ENCODE peak calls at places on chromosome 15, in ten cellular contexts. One of them, this sample, is unnamed.

GRCh38 chr15:54840999-54841398 is 355.7 kb downstream of the RSL24D1 start:
- DNase-seq in stimulated activated CD4-positive, alpha-beta T cell treated with anti-CD3 and anti-CD28 coated beads, Interleukin-1b, Interleukin-23, amount 100 ng/mL, for 24 hours: no peak
- DNase-seq in HEK293T: no peak
- DNase-seq in NCI-H1092: no peak
- DNase-seq in psoas muscle: no peak
- DNase-seq in AML-193: no peak
- DNase-seq in left lung: no peak
- DNase-seq in iPS DF 6.9: peak
- DNase-seq in ELF-1: peak
- DNase-seq in activated gamma-delta T cell treated with Interleukin-2 at 50 U/mL for 16 hours: no peak
- DNase-seq in this sample: peak

GRCh38 chr15:32656091-32656860 is 14.8 kb downstream of the SCG5 start:
- DNase-seq in stimulated activated CD4-positive, alpha-beta T cell treated with anti-CD3 and anti-CD28 coated beads, Interleukin-1b, Interleukin-23, amount 100 ng/mL, for 24 hours: no peak
- DNase-seq in HEK293T: no peak
- DNase-seq in NCI-H1092: no peak
- DNase-seq in psoas muscle: no peak
- DNase-seq in AML-193: no peak
- DNase-seq in left lung: no peak
- DNase-seq in iPS DF 6.9: no peak
- DNase-seq in ELF-1: no peak
- DNase-seq in activated gamma-delta T cell treated with Interleukin-2 at 50 U/mL for 16 hours: no peak
- DNase-seq in this sample: no peak

GRCh38 chr15:58332676-58333400 is 99.0 kb upstream of the LIPC start:
- DNase-seq in stimulated activated CD4-positive, alpha-beta T cell treated with anti-CD3 and anti-CD28 coated beads, Interleukin-1b, Interleukin-23, amount 100 ng/mL, for 24 hours: no peak
- DNase-seq in HEK293T: no peak
- DNase-seq in NCI-H1092: no peak
- DNase-seq in psoas muscle: no peak
- DNase-seq in AML-193: no peak
- DNase-seq in left lung: no peak
- DNase-seq in iPS DF 6.9: no peak
- DNase-seq in ELF-1: no peak
- DNase-seq in activated gamma-delta T cell treated with Interleukin-2 at 50 U/mL for 16 hours: no peak
- DNase-seq in this sample: no peak

GRCh38 chr15:23912191-23912590 is 225.1 kb upstream of the NDN start:
- DNase-seq in stimulated activated CD4-positive, alpha-beta T cell treated with anti-CD3 and anti-CD28 coated beads, Interleukin-1b, Interleukin-23, amount 100 ng/mL, for 24 hours: no peak
- DNase-seq in HEK293T: peak
- DNase-seq in NCI-H1092: no peak
- DNase-seq in psoas muscle: no peak
- DNase-seq in AML-193: no peak
- DNase-seq in left lung: no peak
- DNase-seq in iPS DF 6.9: no peak
- DNase-seq in ELF-1: peak
- DNase-seq in activated gamma-delta T cell treated with Interleukin-2 at 50 U/mL for 16 hours: no peak
- DNase-seq in this sample: peak

GRCh38 chr15:43912991-43913927 is 86.5 kb downstream of the WDR76 start:
- DNase-seq in stimulated activated CD4-positive, alpha-beta T cell treated with anti-CD3 and anti-CD28 coated beads, Interleukin-1b, Interleukin-23, amount 100 ng/mL, for 24 hours: no peak
- DNase-seq in HEK293T: no peak
- DNase-seq in NCI-H1092: no peak
- DNase-seq in psoas muscle: no peak
- DNase-seq in AML-193: no peak
- DNase-seq in left lung: no peak
- DNase-seq in iPS DF 6.9: no peak
- DNase-seq in ELF-1: peak
- DNase-seq in activated gamma-delta T cell treated with Interleukin-2 at 50 U/mL for 16 hours: no peak
- DNase-seq in this sample: no peak

GRCh38 chr15:71781179-71781964 is 29.0 kb upstream of the NR2E3 start:
- DNase-seq in stimulated activated CD4-positive, alpha-beta T cell treated with anti-CD3 and anti-CD28 coated beads, Interleukin-1b, Interleukin-23, amount 100 ng/mL, for 24 hours: no peak
- DNase-seq in HEK293T: no peak
- DNase-seq in NCI-H1092: no peak
- DNase-seq in psoas muscle: no peak
- DNase-seq in AML-193: no peak
- DNase-seq in left lung: no peak
- DNase-seq in iPS DF 6.9: no peak
- DNase-seq in ELF-1: no peak
- DNase-seq in activated gamma-delta T cell treated with Interleukin-2 at 50 U/mL for 16 hours: no peak
- DNase-seq in this sample: no peak

GRCh38 chr15:69403611-69404010 is 10.5 kb upstream of the KIF23 start:
- DNase-seq in stimulated activated CD4-positive, alpha-beta T cell treated with anti-CD3 and anti-CD28 coated beads, Interleukin-1b, Interleukin-23, amount 100 ng/mL, for 24 hours: no peak
- DNase-seq in HEK293T: no peak
- DNase-seq in NCI-H1092: no peak
- DNase-seq in psoas muscle: no peak
- DNase-seq in AML-193: no peak
- DNase-seq in left lung: no peak
- DNase-seq in iPS DF 6.9: no peak
- DNase-seq in ELF-1: no peak
- DNase-seq in activated gamma-delta T cell treated with Interleukin-2 at 50 U/mL for 16 hours: no peak
- DNase-seq in this sample: no peak

GRCh38 chr15:35680951-35681350 is 135.0 kb upstream of the DPH6 start:
- DNase-seq in stimulated activated CD4-positive, alpha-beta T cell treated with anti-CD3 and anti-CD28 coated beads, Interleukin-1b, Interleukin-23, amount 100 ng/mL, for 24 hours: no peak
- DNase-seq in HEK293T: no peak
- DNase-seq in NCI-H1092: no peak
- DNase-seq in psoas muscle: no peak
- DNase-seq in AML-193: no peak
- DNase-seq in left lung: no peak
- DNase-seq in iPS DF 6.9: no peak
- DNase-seq in ELF-1: no peak
- DNase-seq in activated gamma-delta T cell treated with Interleukin-2 at 50 U/mL for 16 hours: no peak
- DNase-seq in this sample: no peak

GRCh38 chr15:77418341-77419049 is 1.4 kb downstream of the PEAK1 start:
- DNase-seq in stimulated activated CD4-positive, alpha-beta T cell treated with anti-CD3 and anti-CD28 coated beads, Interleukin-1b, Interleukin-23, amount 100 ng/mL, for 24 hours: no peak
- DNase-seq in HEK293T: no peak
- DNase-seq in NCI-H1092: no peak
- DNase-seq in psoas muscle: no peak
- DNase-seq in AML-193: no peak
- DNase-seq in left lung: no peak
- DNase-seq in iPS DF 6.9: no peak
- DNase-seq in ELF-1: no peak
- DNase-seq in activated gamma-delta T cell treated with Interleukin-2 at 50 U/mL for 16 hours: no peak
- DNase-seq in this sample: no peak

GRCh38 chr15:66841953-66842681 is 140.1 kb downstream of the SMAD6 start:
- DNase-seq in stimulated activated CD4-positive, alpha-beta T cell treated with anti-CD3 and anti-CD28 coated beads, Interleukin-1b, Interleukin-23, amount 100 ng/mL, for 24 hours: no peak
- DNase-seq in HEK293T: peak
- DNase-seq in NCI-H1092: no peak
- DNase-seq in psoas muscle: peak
- DNase-seq in AML-193: peak
- DNase-seq in left lung: peak
- DNase-seq in iPS DF 6.9: no peak
- DNase-seq in ELF-1: peak
- DNase-seq in activated gamma-delta T cell treated with Interleukin-2 at 50 U/mL for 16 hours: no peak
- DNase-seq in this sample: peak

GRCh38 chr15:65920121-65920520 is 50.8 kb downstream of the RAB11A start:
- DNase-seq in stimulated activated CD4-positive, alpha-beta T cell treated with anti-CD3 and anti-CD28 coated beads, Interleukin-1b, Interleukin-23, amount 100 ng/mL, for 24 hours: no peak
- DNase-seq in HEK293T: no peak
- DNase-seq in NCI-H1092: no peak
- DNase-seq in psoas muscle: no peak
- DNase-seq in AML-193: no peak
- DNase-seq in left lung: no peak
- DNase-seq in iPS DF 6.9: no peak
- DNase-seq in ELF-1: no peak
- DNase-seq in activated gamma-delta T cell treated with Interleukin-2 at 50 U/mL for 16 hours: no peak
- DNase-seq in this sample: no peak

This sample was measured in GM23338.